ENCODE peak calls at places on chromosomes 5 and 9, in ten cellular contexts. P is mammary epithelial cell; M is mucosa of descending colon; Q is HCT116; T is right cardiac atrium; E is effector memory CD4-positive, alpha-beta T cell; Z is CD8-positive, alpha-beta memory T cell; K is lung; V is right lobe of liver; Y is esophagus squamous epithelium. A is an unnamed sample. For H3K4me1, the result is how much of the 10 kb centered on the place peaks cover.

GRCh38 chr9:92804727-92805126 is 40.1 kb upstream of the BICD2 start:
- DNase-seq in P (no peak), M (no peak), Q (no peak), T (no peak), E (no peak), Z (no peak), K (peak), V (no peak), Y (no peak), A (no peak)

GRCh38 chr9:110947645-110948044 is 90.6 kb downstream of the LPAR1 start:
- DNase-seq in P (no peak), M (peak), Q (no peak), T (no peak), E (no peak), Z (no peak), K (no peak), V (no peak), Y (no peak), A (no peak)

GRCh38 chr9:97855486-97855875 is 2.5 kb downstream of the FOXE1 start:
- DNase-seq in P (no peak), M (no peak), Q (no peak), T (no peak), E (no peak), Z (no peak), K (no peak), V (no peak), Y (no peak), A (no peak)

GRCh38 chr5:153511632-153512031 is 21.2 kb downstream of the GRIA1 start:
- DNase-seq in P (no peak), M (no peak), Q (no peak), T (no peak), E (no peak), Z (no peak), K (no peak), V (no peak), Y (no peak), A (no peak)

GRCh38 chr5:150139334-150139733 is 16.3 kb downstream of the PDGFRB start:
- DNase-seq in P (no peak), M (no peak), Q (no peak), T (no peak), E (no peak), Z (no peak), K (no peak), V (no peak), Y (no peak), A (peak)

GRCh38 chr5:72141440-72142271 is 34.4 kb downstream of the MAP1B start:
- DNase-seq in P (peak), M (no peak), Q (no peak), T (peak), E (no peak), Z (no peak), K (no peak), V (no peak), Y (no peak), A (no peak)

GRCh38 chr5:93611900-93612898 is 29.2 kb downstream of the NR2F1 start:
- DNase-seq in P (peak), M (peak), Q (no peak), T (peak), E (no peak), Z (no peak), K (no peak), V (no peak), Y (no peak), A (peak)

GRCh38 chr5:3311443-3311842 is 284.2 kb upstream of the IRX1 start:
- DNase-seq in P (peak), M (no peak), Q (no peak), T (no peak), E (no peak), Z (no peak), K (no peak), V (no peak), Y (no peak), A (no peak)

GRCh38 chr5:124456244-124456643 is 290.2 kb downstream of the ZNF608 start:
- DNase-seq in P (no peak), M (no peak), Q (no peak), T (no peak), E (no peak), Z (no peak), K (no peak), V (no peak), Y (no peak), A (no peak)

GRCh38 chr5:10301842-10302610 is 5.7 kb downstream of the CMBL start:
- DNase-seq in P (peak), M (peak), Q (no peak), T (peak), E (no peak), Z (no peak), K (peak), V (peak), Y (no peak), A (no peak)

GRCh38 chr9:136564379-136564988 is 18.6 kb upstream of the NOTCH1 start:
- DNase-seq in P (peak), M (peak), Q (no peak), T (peak), E (no peak), Z (no peak), K (peak), V (no peak), Y (no peak), A (no peak)

GRCh38 chr9:87569008-87569908 is 71.6 kb downstream of the DAPK1 start:
- DNase-seq in P (no peak), M (no peak), Q (no peak), T (peak), E (no peak), Z (no peak), K (no peak), V (peak), Y (no peak), A (peak)

GRCh38 chr5:6805835-6806234 is 92.6 kb downstream of the TENT4A start:
- DNase-seq in P (no peak), M (no peak), Q (no peak), T (no peak), E (no peak), Z (no peak), K (no peak), V (no peak), Y (no peak), A (no peak)

GRCh38 chr5:88741964-88742363 is 141.0 kb downstream of the MEF2C start:
- DNase-seq in P (no peak), M (no peak), Q (no peak), T (no peak), E (no peak), Z (no peak), K (no peak), V (no peak), Y (no peak), A (no peak)
- H3K4me1 ChIP-seq in P (under half), M (under half), Q (under half), T (under half), E (under half), Z (under half), K (under half), V (under half), Y (under half), A (under half)

GRCh38 chr5:132737982-132738770 is 830 bp upstream of the KIF3A start:
- DNase-seq in P (no peak), M (no peak), Q (no peak), T (no peak), E (no peak), Z (no peak), K (no peak), V (no peak), Y (no peak), A (no peak)
- H3K4me1 ChIP-seq in P (under half), M (under half), Q (under half), T (under half), E (under half), Z (under half), K (under half), V (under half), Y (under half), A (under half)

DNA sequence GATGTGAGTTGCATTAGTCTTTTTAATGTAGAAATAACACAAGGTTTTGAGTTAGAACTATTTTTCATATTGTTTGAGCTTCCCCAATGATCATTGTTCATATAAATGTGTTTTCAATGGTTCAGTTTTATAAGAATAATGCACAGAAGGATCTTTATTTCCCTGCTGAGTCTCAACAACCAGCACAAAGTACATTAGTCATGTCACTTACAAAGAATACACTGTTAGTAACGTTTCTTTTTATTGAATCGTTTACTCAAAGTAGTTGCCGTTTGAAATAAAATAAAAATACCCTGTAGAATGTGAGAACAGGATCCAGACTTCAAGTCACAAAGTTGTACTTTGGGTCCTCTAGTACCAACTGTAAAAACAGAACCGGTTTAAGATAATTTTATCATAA is 41.5 kb downstream of the ERCC8 start:
- DNase-seq in P (peak), M (no peak), Q (no peak), T (no peak), E (no peak), Z (no peak), K (no peak), V (no peak), Y (no peak), A (no peak)
- H3K4me1 ChIP-seq in P (under half), M (under half), Q (under half), T (under half), E (under half), Z (under half), K (under half), V (under half), Y (under half), A (under half)

GRCh38 chr9:71764438-71764837 is 3.9 kb downstream of the CEMIP2 start:
- DNase-seq in P (no peak), M (no peak), Q (no peak), T (no peak), E (no peak), Z (no peak), K (no peak), V (no peak), Y (no peak), A (no peak)
- H3K4me1 ChIP-seq in P (half or more), M (half or more), Q (under half), T (under half), E (under half), Z (half or more), K (under half), V (under half), Y (under half), A (under half)

DNA sequence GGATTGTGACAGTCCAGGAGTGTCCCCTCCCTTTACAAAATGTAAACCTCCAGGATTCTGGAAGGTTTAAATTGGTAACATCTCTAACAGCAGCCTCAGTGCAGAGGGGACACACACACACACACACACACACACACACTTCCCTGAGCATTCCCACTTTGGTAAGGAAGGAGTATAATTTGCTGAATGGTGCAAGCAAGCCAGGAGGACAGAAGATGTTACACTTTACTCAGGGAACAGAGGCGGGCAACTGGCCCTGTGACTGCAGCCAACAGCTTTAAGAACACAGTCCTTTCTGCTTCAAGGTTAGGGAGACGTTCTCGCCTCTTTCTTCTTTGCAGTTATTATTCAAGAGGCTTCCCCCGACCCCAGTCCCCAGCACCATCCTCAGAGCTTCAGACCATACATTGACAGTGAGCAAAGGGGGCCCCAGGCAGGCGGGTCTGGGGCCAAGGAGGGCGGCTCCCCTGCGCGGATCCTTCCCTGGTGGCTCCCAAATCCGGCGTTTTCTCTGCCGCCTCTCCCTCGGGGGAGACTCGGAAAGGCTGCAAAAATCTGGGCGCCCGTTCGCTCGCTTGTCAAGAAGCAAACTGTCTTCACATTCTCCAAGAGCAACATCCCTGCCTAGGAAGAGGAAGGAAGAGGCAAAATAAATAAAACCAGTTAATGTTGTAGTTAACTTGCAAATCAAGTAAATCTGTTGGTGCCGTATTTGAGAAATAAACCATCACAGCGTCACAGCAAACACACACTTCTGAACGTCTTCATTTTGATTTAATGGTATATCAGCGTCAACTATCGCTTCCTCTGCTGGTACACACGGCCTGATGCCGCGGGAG is 3.9 kb upstream of the LHX2 start:
- DNase-seq in P (no peak), M (no peak), Q (no peak), T (no peak), E (no peak), Z (no peak), K (no peak), V (no peak), Y (no peak), A (no peak)
- H3K4me1 ChIP-seq in P (under half), M (under half), Q (under half), T (under half), E (under half), Z (under half), K (under half), V (under half), Y (under half), A (under half)

GRCh38 chr5:140240987-140241706 is 61.8 kb downstream of the PFDN1 start:
- DNase-seq in P (peak), M (peak), Q (peak), T (peak), E (no peak), Z (no peak), K (peak), V (peak), Y (no peak), A (peak)
- H3K4me1 ChIP-seq in P (under half), M (under half), Q (under half), T (under half), E (under half), Z (under half), K (under half), V (under half), Y (under half), A (under half)

GRCh38 chr5:135053278-135053677 is 19.2 kb upstream of the PITX1 start:
- DNase-seq in P (no peak), M (no peak), Q (no peak), T (no peak), E (no peak), Z (no peak), K (no peak), V (no peak), Y (no peak), A (no peak)

GRCh38 chr5:135053989-135054388 is 20.0 kb upstream of the PITX1 start:
- DNase-seq in P (no peak), M (no peak), Q (no peak), T (no peak), E (no peak), Z (no peak), K (no peak), V (no peak), Y (no peak), A (no peak)

GRCh38 chr5:135052511-135053145 is 18.6 kb upstream of the PITX1 start:
- DNase-seq in P (no peak), M (no peak), Q (no peak), T (no peak), E (no peak), Z (no peak), K (no peak), V (no peak), Y (no peak), A (no peak)

GRCh38 chr5:135055385-135055784 is 21.4 kb upstream of the PITX1 start:
- DNase-seq in P (no peak), M (no peak), Q (no peak), T (no peak), E (no peak), Z (no peak), K (no peak), V (no peak), Y (no peak), A (no peak)

GRCh38 chr5:135054546-135054945 is 20.5 kb upstream of the PITX1 start:
- DNase-seq in P (no peak), M (no peak), Q (no peak), T (no peak), E (no peak), Z (no peak), K (no peak), V (no peak), Y (no peak), A (no peak)
- H3K4me1 ChIP-seq in P (under half), M (under half), Q (under half), T (under half), E (under half), Z (under half), K (under half), V (under half), Y (under half), A (under half)

GRCh38 chr5:151155777-151156731 is 1.5 kb downstream of the ANXA6 start:
- DNase-seq in P (no peak), M (no peak), Q (no peak), T (peak), E (no peak), Z (no peak), K (no peak), V (peak), Y (no peak), A (peak)
- H3K4me1 ChIP-seq in P (under half), M (under half), Q (under half), T (under half), E (half or more), Z (half or more), K (under half), V (under half), Y (under half), A (half or more)

GRCh38 chr9:125617087-125617486 is 89.9 kb downstream of the MAPKAP1 start:
- DNase-seq in P (no peak), M (no peak), Q (no peak), T (no peak), E (no peak), Z (no peak), K (no peak), V (no peak), Y (no peak), A (no peak)

GRCh38 chr9:125626187-125626586 is 80.8 kb downstream of the MAPKAP1 start:
- DNase-seq in P (no peak), M (no peak), Q (no peak), T (no peak), E (no peak), Z (no peak), K (no peak), V (no peak), Y (no peak), A (no peak)

GRCh38 chr9:125621170-125621569 is 85.8 kb downstream of the MAPKAP1 start:
- DNase-seq in P (no peak), M (no peak), Q (no peak), T (no peak), E (no peak), Z (no peak), K (no peak), V (no peak), Y (no peak), A (no peak)

GRCh38 chr9:125620216-125620615 is 86.8 kb downstream of the MAPKAP1 start:
- DNase-seq in P (no peak), M (no peak), Q (no peak), T (no peak), E (no peak), Z (no peak), K (no peak), V (no peak), Y (no peak), A (no peak)
- H3K4me1 ChIP-seq in P (under half), M (under half), Q (under half), T (under half), E (under half), Z (under half), K (under half), V (under half), Y (under half), A (under half)

GRCh38 chr5:159058928-159059636 is 40.6 kb downstream of the EBF1 start:
- DNase-seq in P (no peak), M (no peak), Q (no peak), T (no peak), E (no peak), Z (no peak), K (no peak), V (no peak), Y (no peak), A (no peak)
- H3K4me1 ChIP-seq in P (under half), M (under half), Q (under half), T (under half), E (under half), Z (under half), K (under half), V (under half), Y (under half), A (under half)